ENCODE peak calls at places on chromosomes 11 and 22, in nine cellular contexts. One of them, this sample, is unnamed.

GRCh38 chr11:113384551-113384950 is 3.0 kb upstream of the ANKK1 start:
- DNase-seq in NCI-H2029: no peak
- DNase-seq in activated CD4-positive, alpha-beta T cell treated with anti-CD3 and anti-CD28 coated beads, Interleukin-2, amount 50 U/mL, for 48 hours: no peak
- DNase-seq in fibroblast of villous mesenchyme: peak
- DNase-seq in skeletal muscle cell: peak
- DNase-seq in AG04450: peak
- DNase-seq in amygdala: no peak
- DNase-seq in iPS-NIHi11: no peak
- DNase-seq in colonic mucosa: no peak
- DNase-seq in this sample: no peak

GRCh38 chr11:58739725-58740430 is 8.1 kb upstream of the GLYAT start:
- DNase-seq in NCI-H2029: no peak
- DNase-seq in activated CD4-positive, alpha-beta T cell treated with anti-CD3 and anti-CD28 coated beads, Interleukin-2, amount 50 U/mL, for 48 hours: no peak
- DNase-seq in fibroblast of villous mesenchyme: no peak
- DNase-seq in skeletal muscle cell: no peak
- DNase-seq in AG04450: no peak
- DNase-seq in amygdala: no peak
- DNase-seq in iPS-NIHi11: no peak
- DNase-seq in colonic mucosa: no peak
- DNase-seq in this sample: no peak

GRCh38 chr11:28092786-28093185 is 15.2 kb downstream of the KIF18A start:
- DNase-seq in NCI-H2029: no peak
- DNase-seq in activated CD4-positive, alpha-beta T cell treated with anti-CD3 and anti-CD28 coated beads, Interleukin-2, amount 50 U/mL, for 48 hours: no peak
- DNase-seq in fibroblast of villous mesenchyme: no peak
- DNase-seq in skeletal muscle cell: no peak
- DNase-seq in AG04450: no peak
- DNase-seq in amygdala: no peak
- DNase-seq in iPS-NIHi11: no peak
- DNase-seq in colonic mucosa: no peak
- DNase-seq in this sample: no peak

GRCh38 chr11:43998308-43998707 is 49.5 kb upstream of the ACCSL start:
- DNase-seq in NCI-H2029: no peak
- DNase-seq in activated CD4-positive, alpha-beta T cell treated with anti-CD3 and anti-CD28 coated beads, Interleukin-2, amount 50 U/mL, for 48 hours: no peak
- DNase-seq in fibroblast of villous mesenchyme: no peak
- DNase-seq in skeletal muscle cell: no peak
- DNase-seq in AG04450: no peak
- DNase-seq in amygdala: no peak
- DNase-seq in iPS-NIHi11: no peak
- DNase-seq in colonic mucosa: no peak
- DNase-seq in this sample: no peak

GRCh38 chr11:14625804-14626203 is 17.8 kb upstream of the PDE3B start:
- DNase-seq in NCI-H2029: no peak
- DNase-seq in activated CD4-positive, alpha-beta T cell treated with anti-CD3 and anti-CD28 coated beads, Interleukin-2, amount 50 U/mL, for 48 hours: no peak
- DNase-seq in fibroblast of villous mesenchyme: no peak
- DNase-seq in skeletal muscle cell: no peak
- DNase-seq in AG04450: no peak
- DNase-seq in amygdala: no peak
- DNase-seq in iPS-NIHi11: no peak
- DNase-seq in colonic mucosa: no peak
- DNase-seq in this sample: no peak

GRCh38 chr22:19896665-19897355 is 42.1 kb upstream of the GNB1L start:
- DNase-seq in NCI-H2029: no peak
- DNase-seq in activated CD4-positive, alpha-beta T cell treated with anti-CD3 and anti-CD28 coated beads, Interleukin-2, amount 50 U/mL, for 48 hours: no peak
- DNase-seq in fibroblast of villous mesenchyme: no peak
- DNase-seq in skeletal muscle cell: no peak
- DNase-seq in AG04450: no peak
- DNase-seq in amygdala: no peak
- DNase-seq in iPS-NIHi11: no peak
- DNase-seq in colonic mucosa: no peak
- DNase-seq in this sample: no peak

GRCh38 chr11:64842366-64842759 is 2.1 kb downstream of the CDC42BPG start:
- DNase-seq in NCI-H2029: no peak
- DNase-seq in activated CD4-positive, alpha-beta T cell treated with anti-CD3 and anti-CD28 coated beads, Interleukin-2, amount 50 U/mL, for 48 hours: no peak
- DNase-seq in fibroblast of villous mesenchyme: no peak
- DNase-seq in skeletal muscle cell: no peak
- DNase-seq in AG04450: no peak
- DNase-seq in amygdala: no peak
- DNase-seq in iPS-NIHi11: no peak
- DNase-seq in colonic mucosa: no peak
- DNase-seq in this sample: no peak

GRCh38 chr11:86176165-86176884 is 68.2 kb upstream of the EED start:
- DNase-seq in NCI-H2029: no peak
- DNase-seq in activated CD4-positive, alpha-beta T cell treated with anti-CD3 and anti-CD28 coated beads, Interleukin-2, amount 50 U/mL, for 48 hours: peak
- DNase-seq in fibroblast of villous mesenchyme: no peak
- DNase-seq in skeletal muscle cell: no peak
- DNase-seq in AG04450: no peak
- DNase-seq in amygdala: no peak
- DNase-seq in iPS-NIHi11: no peak
- DNase-seq in colonic mucosa: no peak
- DNase-seq in this sample: peak

GRCh38 chr11:118214210-118214914 is 10.4 kb downstream of the JAML start:
- DNase-seq in NCI-H2029: no peak
- DNase-seq in activated CD4-positive, alpha-beta T cell treated with anti-CD3 and anti-CD28 coated beads, Interleukin-2, amount 50 U/mL, for 48 hours: no peak
- DNase-seq in fibroblast of villous mesenchyme: no peak
- DNase-seq in skeletal muscle cell: no peak
- DNase-seq in AG04450: no peak
- DNase-seq in amygdala: no peak
- DNase-seq in iPS-NIHi11: no peak
- DNase-seq in colonic mucosa: peak
- DNase-seq in this sample: no peak

GRCh38 chr22:35448552-35448922 is 48.6 kb downstream of the MCM5 start:
- DNase-seq in NCI-H2029: no peak
- DNase-seq in activated CD4-positive, alpha-beta T cell treated with anti-CD3 and anti-CD28 coated beads, Interleukin-2, amount 50 U/mL, for 48 hours: no peak
- DNase-seq in fibroblast of villous mesenchyme: no peak
- DNase-seq in skeletal muscle cell: no peak
- DNase-seq in AG04450: no peak
- DNase-seq in amygdala: no peak
- DNase-seq in iPS-NIHi11: no peak
- DNase-seq in colonic mucosa: no peak
- DNase-seq in this sample: no peak

GRCh38 chr11:124934862-124935547 is 842 bp downstream of the HEPACAM start:
- DNase-seq in NCI-H2029: no peak
- DNase-seq in activated CD4-positive, alpha-beta T cell treated with anti-CD3 and anti-CD28 coated beads, Interleukin-2, amount 50 U/mL, for 48 hours: no peak
- DNase-seq in fibroblast of villous mesenchyme: peak
- DNase-seq in skeletal muscle cell: peak
- DNase-seq in AG04450: peak
- DNase-seq in amygdala: no peak
- DNase-seq in iPS-NIHi11: no peak
- DNase-seq in colonic mucosa: no peak
- DNase-seq in this sample: no peak

GRCh38 chr11:11620251-11620965 is 1.4 kb downstream of the GALNT18 start:
- DNase-seq in NCI-H2029: peak
- DNase-seq in activated CD4-positive, alpha-beta T cell treated with anti-CD3 and anti-CD28 coated beads, Interleukin-2, amount 50 U/mL, for 48 hours: peak
- DNase-seq in fibroblast of villous mesenchyme: no peak
- DNase-seq in skeletal muscle cell: no peak
- DNase-seq in AG04450: no peak
- DNase-seq in amygdala: no peak
- DNase-seq in iPS-NIHi11: peak
- DNase-seq in colonic mucosa: peak
- DNase-seq in this sample: no peak

GRCh38 chr22:20953342-20953608 is 13.8 kb upstream of the AIFM3 start:
- DNase-seq in NCI-H2029: no peak
- DNase-seq in activated CD4-positive, alpha-beta T cell treated with anti-CD3 and anti-CD28 coated beads, Interleukin-2, amount 50 U/mL, for 48 hours: no peak
- DNase-seq in fibroblast of villous mesenchyme: no peak
- DNase-seq in skeletal muscle cell: no peak
- DNase-seq in AG04450: no peak
- DNase-seq in amygdala: no peak
- DNase-seq in iPS-NIHi11: no peak
- DNase-seq in colonic mucosa: no peak
- DNase-seq in this sample: no peak

GRCh38 chr22:42895087-42895486 is 38.0 kb upstream of the ARFGAP3 start:
- DNase-seq in NCI-H2029: no peak
- DNase-seq in activated CD4-positive, alpha-beta T cell treated with anti-CD3 and anti-CD28 coated beads, Interleukin-2, amount 50 U/mL, for 48 hours: peak
- DNase-seq in fibroblast of villous mesenchyme: no peak
- DNase-seq in skeletal muscle cell: no peak
- DNase-seq in AG04450: no peak
- DNase-seq in amygdala: no peak
- DNase-seq in iPS-NIHi11: no peak
- DNase-seq in colonic mucosa: no peak
- DNase-seq in this sample: no peak

GRCh38 chr22:42388130-42388797 is 43.9 kb downstream of the NFAM1 start:
- DNase-seq in NCI-H2029: peak
- DNase-seq in activated CD4-positive, alpha-beta T cell treated with anti-CD3 and anti-CD28 coated beads, Interleukin-2, amount 50 U/mL, for 48 hours: no peak
- DNase-seq in fibroblast of villous mesenchyme: no peak
- DNase-seq in skeletal muscle cell: no peak
- DNase-seq in AG04450: no peak
- DNase-seq in amygdala: peak
- DNase-seq in iPS-NIHi11: peak
- DNase-seq in colonic mucosa: no peak
- DNase-seq in this sample: no peak

GRCh38 chr11:46119053-46119351 is 2.3 kb downstream of the PHF21A start:
- DNase-seq in NCI-H2029: no peak
- DNase-seq in activated CD4-positive, alpha-beta T cell treated with anti-CD3 and anti-CD28 coated beads, Interleukin-2, amount 50 U/mL, for 48 hours: no peak
- DNase-seq in fibroblast of villous mesenchyme: no peak
- DNase-seq in skeletal muscle cell: no peak
- DNase-seq in AG04450: no peak
- DNase-seq in amygdala: no peak
- DNase-seq in iPS-NIHi11: no peak
- DNase-seq in colonic mucosa: no peak
- DNase-seq in this sample: no peak

GRCh38 chr11:116862951-116863350 is 25.5 kb upstream of the APOA1 start:
- DNase-seq in NCI-H2029: no peak
- DNase-seq in activated CD4-positive, alpha-beta T cell treated with anti-CD3 and anti-CD28 coated beads, Interleukin-2, amount 50 U/mL, for 48 hours: no peak
- DNase-seq in fibroblast of villous mesenchyme: no peak
- DNase-seq in skeletal muscle cell: no peak
- DNase-seq in AG04450: no peak
- DNase-seq in amygdala: no peak
- DNase-seq in iPS-NIHi11: no peak
- DNase-seq in colonic mucosa: no peak
- DNase-seq in this sample: no peak

GRCh38 chr11:68213555-68214172 is 568 bp upstream of the KMT5B start:
- DNase-seq in NCI-H2029: peak
- DNase-seq in activated CD4-positive, alpha-beta T cell treated with anti-CD3 and anti-CD28 coated beads, Interleukin-2, amount 50 U/mL, for 48 hours: peak
- DNase-seq in fibroblast of villous mesenchyme: peak
- DNase-seq in skeletal muscle cell: peak
- DNase-seq in AG04450: peak
- DNase-seq in amygdala: peak
- DNase-seq in iPS-NIHi11: peak
- DNase-seq in colonic mucosa: peak
- DNase-seq in this sample: peak

GRCh38 chr11:128290106-128290840 is 297.1 kb downstream of the ETS1 start:
- DNase-seq in NCI-H2029: peak
- DNase-seq in activated CD4-positive, alpha-beta T cell treated with anti-CD3 and anti-CD28 coated beads, Interleukin-2, amount 50 U/mL, for 48 hours: peak
- DNase-seq in fibroblast of villous mesenchyme: peak
- DNase-seq in skeletal muscle cell: peak
- DNase-seq in AG04450: peak
- DNase-seq in amygdala: no peak
- DNase-seq in iPS-NIHi11: peak
- DNase-seq in colonic mucosa: peak
- DNase-seq in this sample: peak

GRCh38 chr11:107490836-107491235 is 33.2 kb upstream of the CWF19L2 start:
- DNase-seq in NCI-H2029: no peak
- DNase-seq in activated CD4-positive, alpha-beta T cell treated with anti-CD3 and anti-CD28 coated beads, Interleukin-2, amount 50 U/mL, for 48 hours: no peak
- DNase-seq in fibroblast of villous mesenchyme: no peak
- DNase-seq in skeletal muscle cell: no peak
- DNase-seq in AG04450: no peak
- DNase-seq in amygdala: no peak
- DNase-seq in iPS-NIHi11: no peak
- DNase-seq in colonic mucosa: no peak
- DNase-seq in this sample: no peak

GRCh38 chr11:48043111-48043997 is 63.0 kb downstream of the PTPRJ start:
- DNase-seq in NCI-H2029: no peak
- DNase-seq in activated CD4-positive, alpha-beta T cell treated with anti-CD3 and anti-CD28 coated beads, Interleukin-2, amount 50 U/mL, for 48 hours: no peak
- DNase-seq in fibroblast of villous mesenchyme: no peak
- DNase-seq in skeletal muscle cell: no peak
- DNase-seq in AG04450: no peak
- DNase-seq in amygdala: no peak
- DNase-seq in iPS-NIHi11: no peak
- DNase-seq in colonic mucosa: no peak
- DNase-seq in this sample: no peak

GRCh38 chr11:27694992-27695391 is 5.3 kb downstream of the BDNF start:
- DNase-seq in NCI-H2029: no peak
- DNase-seq in activated CD4-positive, alpha-beta T cell treated with anti-CD3 and anti-CD28 coated beads, Interleukin-2, amount 50 U/mL, for 48 hours: no peak
- DNase-seq in fibroblast of villous mesenchyme: no peak
- DNase-seq in skeletal muscle cell: no peak
- DNase-seq in AG04450: no peak
- DNase-seq in amygdala: no peak
- DNase-seq in iPS-NIHi11: no peak
- DNase-seq in colonic mucosa: no peak
- DNase-seq in this sample: no peak

GRCh38 chr11:134535029-134536025 is 123.3 kb upstream of the B3GAT1 start:
- DNase-seq in NCI-H2029: no peak
- DNase-seq in activated CD4-positive, alpha-beta T cell treated with anti-CD3 and anti-CD28 coated beads, Interleukin-2, amount 50 U/mL, for 48 hours: no peak
- DNase-seq in fibroblast of villous mesenchyme: no peak
- DNase-seq in skeletal muscle cell: no peak
- DNase-seq in AG04450: no peak
- DNase-seq in amygdala: no peak
- DNase-seq in iPS-NIHi11: no peak
- DNase-seq in colonic mucosa: no peak
- DNase-seq in this sample: no peak

GRCh38 chr11:107224836-107225235 is 206.6 kb upstream of the GUCY1A2 start:
- DNase-seq in NCI-H2029: no peak
- DNase-seq in activated CD4-positive, alpha-beta T cell treated with anti-CD3 and anti-CD28 coated beads, Interleukin-2, amount 50 U/mL, for 48 hours: no peak
- DNase-seq in fibroblast of villous mesenchyme: no peak
- DNase-seq in skeletal muscle cell: no peak
- DNase-seq in AG04450: no peak
- DNase-seq in amygdala: no peak
- DNase-seq in iPS-NIHi11: no peak
- DNase-seq in colonic mucosa: no peak
- DNase-seq in this sample: no peak

GRCh38 chr22:37927129-37927936 is 21.2 kb downstream of the MICALL1 start:
- DNase-seq in NCI-H2029: no peak
- DNase-seq in activated CD4-positive, alpha-beta T cell treated with anti-CD3 and anti-CD28 coated beads, Interleukin-2, amount 50 U/mL, for 48 hours: no peak
- DNase-seq in fibroblast of villous mesenchyme: no peak
- DNase-seq in skeletal muscle cell: no peak
- DNase-seq in AG04450: no peak
- DNase-seq in amygdala: no peak
- DNase-seq in iPS-NIHi11: no peak
- DNase-seq in colonic mucosa: no peak
- DNase-seq in this sample: no peak

GRCh38 chr11:100980156-100980555 is 149.5 kb downstream of the PGR start:
- DNase-seq in NCI-H2029: no peak
- DNase-seq in activated CD4-positive, alpha-beta T cell treated with anti-CD3 and anti-CD28 coated beads, Interleukin-2, amount 50 U/mL, for 48 hours: no peak
- DNase-seq in fibroblast of villous mesenchyme: peak
- DNase-seq in skeletal muscle cell: no peak
- DNase-seq in AG04450: no peak
- DNase-seq in amygdala: no peak
- DNase-seq in iPS-NIHi11: no peak
- DNase-seq in colonic mucosa: no peak
- DNase-seq in this sample: no peak

GRCh38 chr11:44351006-44351660 is 41.2 kb upstream of the ALX4 start:
- DNase-seq in NCI-H2029: no peak
- DNase-seq in activated CD4-positive, alpha-beta T cell treated with anti-CD3 and anti-CD28 coated beads, Interleukin-2, amount 50 U/mL, for 48 hours: no peak
- DNase-seq in fibroblast of villous mesenchyme: no peak
- DNase-seq in skeletal muscle cell: no peak
- DNase-seq in AG04450: no peak
- DNase-seq in amygdala: no peak
- DNase-seq in iPS-NIHi11: no peak
- DNase-seq in colonic mucosa: no peak
- DNase-seq in this sample: no peak

GRCh38 chr11:121226415-121227263 is 65.9 kb upstream of the SC5D start:
- DNase-seq in NCI-H2029: no peak
- DNase-seq in activated CD4-positive, alpha-beta T cell treated with anti-CD3 and anti-CD28 coated beads, Interleukin-2, amount 50 U/mL, for 48 hours: no peak
- DNase-seq in fibroblast of villous mesenchyme: no peak
- DNase-seq in skeletal muscle cell: no peak
- DNase-seq in AG04450: no peak
- DNase-seq in amygdala: no peak
- DNase-seq in iPS-NIHi11: no peak
- DNase-seq in colonic mucosa: no peak
- DNase-seq in this sample: no peak

GRCh38 chr11:70082829-70083228 is 4.7 kb downstream of the ANO1 start:
- DNase-seq in NCI-H2029: no peak
- DNase-seq in activated CD4-positive, alpha-beta T cell treated with anti-CD3 and anti-CD28 coated beads, Interleukin-2, amount 50 U/mL, for 48 hours: peak
- DNase-seq in fibroblast of villous mesenchyme: no peak
- DNase-seq in skeletal muscle cell: no peak
- DNase-seq in AG04450: no peak
- DNase-seq in amygdala: no peak
- DNase-seq in iPS-NIHi11: no peak
- DNase-seq in colonic mucosa: no peak
- DNase-seq in this sample: no peak

GRCh38 chr11:109275931-109276330 is 146.1 kb upstream of the C11orf87 start:
- DNase-seq in NCI-H2029: no peak
- DNase-seq in activated CD4-positive, alpha-beta T cell treated with anti-CD3 and anti-CD28 coated beads, Interleukin-2, amount 50 U/mL, for 48 hours: no peak
- DNase-seq in fibroblast of villous mesenchyme: no peak
- DNase-seq in skeletal muscle cell: no peak
- DNase-seq in AG04450: no peak
- DNase-seq in amygdala: no peak
- DNase-seq in iPS-NIHi11: no peak
- DNase-seq in colonic mucosa: no peak
- DNase-seq in this sample: no peak

GRCh38 chr11:131674051-131674755 is 303.8 kb downstream of the NTM start:
- DNase-seq in NCI-H2029: peak
- DNase-seq in activated CD4-positive, alpha-beta T cell treated with anti-CD3 and anti-CD28 coated beads, Interleukin-2, amount 50 U/mL, for 48 hours: peak
- DNase-seq in fibroblast of villous mesenchyme: peak
- DNase-seq in skeletal muscle cell: peak
- DNase-seq in AG04450: peak
- DNase-seq in amygdala: peak
- DNase-seq in iPS-NIHi11: peak
- DNase-seq in colonic mucosa: peak
- DNase-seq in this sample: no peak

This sample was measured in stimulated activated naive CD4-positive, alpha-beta T cell treated with Interleukin-2 at 50 U/mL for 16 hours.